ENCODE peak calls at places on chromosomes 16 and 17, in ten cellular contexts. M, O, C, I, G, L, H, W, R and X are unnamed samples.

GRCh38 chr17:73261952-73262675 is 434 bp upstream of the CPSF4L start:
- DNase-seq in O (peak), L (no peak), M (no peak), I (peak), H (peak), G (no peak), R (no peak), W (peak), C (peak), X (no peak)

GRCh38 chr17:17204041-17204591 is 2.0 kb downstream of the PLD6 start:
- DNase-seq in C (peak), L (no peak), G (no peak), W (peak), O (peak), M (no peak), R (peak), I (peak), H (peak), X (no peak)

GRCh38 chr16:81095653-81095952 is 592 bp downstream of the GCSH start:
- DNase-seq in M (no peak), O (no peak), R (no peak), W (no peak), C (no peak), I (no peak), L (no peak), G (no peak), H (no peak), X (no peak)

GRCh38 chr17:82358467-82359350 is at the start of gene TEX19:
- DNase-seq in M (no peak), I (no peak), H (no peak), R (no peak), G (no peak), C (no peak), O (no peak), W (no peak), L (no peak), X (no peak)

GRCh38 chr16:1184156-1184868 is 31.4 kb downstream of the CACNA1H start:
- DNase-seq in G (no peak), C (peak), I (no peak), O (peak), H (no peak), L (no peak), M (peak), R (no peak), W (no peak), X (no peak)

GRCh38 chr17:81483862-81484194 is 28.8 kb downstream of the ACTG1 start:
- DNase-seq in W (no peak), R (no peak), G (no peak), M (no peak), H (no peak), O (no peak), L (no peak), C (no peak), I (no peak), X (no peak)

GRCh38 chr16:11101695-11102522 is 154.1 kb downstream of the SOCS1 start:
- DNase-seq in H (no peak), M (no peak), R (no peak), C (no peak), G (no peak), I (peak), L (no peak), W (no peak), O (no peak), X (no peak)

GRCh38 chr17:8710766-8711165 is 33.9 kb downstream of the CCDC42 start:
- DNase-seq in W (no peak), G (no peak), M (no peak), L (peak), R (no peak), O (no peak), I (no peak), C (no peak), H (no peak), X (no peak)

GRCh38 chr17:26809033-26809432 is 484.9 kb upstream of the WSB1 start:
- DNase-seq in C (no peak), M (no peak), W (no peak), H (no peak), R (no peak), O (no peak), L (no peak), G (no peak), I (no peak), X (no peak)

GRCh38 chr17:40850287-40850972 is 16.6 kb downstream of the KRT12 start:
- DNase-seq in C (no peak), W (no peak), O (no peak), G (no peak), H (no peak), I (no peak), L (no peak), R (no peak), M (no peak), X (no peak)

GRCh38 chr17:70327723-70328122 is 158.4 kb downstream of the KCNJ2 start:
- DNase-seq in G (no peak), W (no peak), I (no peak), M (no peak), R (no peak), C (no peak), O (no peak), L (no peak), H (no peak), X (no peak)

GRCh38 chr17:16459850-16460550 is 32.0 kb downstream of the LRRC75A start:
- DNase-seq in H (no peak), O (no peak), G (no peak), W (no peak), C (no peak), L (no peak), I (no peak), M (no peak), R (no peak), X (no peak)

GRCh38 chr16:29898786-29899515 is 399 bp downstream of the SEZ6L2 start:
- DNase-seq in H (peak), O (no peak), R (no peak), C (peak), L (no peak), I (no peak), M (no peak), W (no peak), G (no peak), X (peak)

GRCh38 chr16:74252329-74252728 is 44.3 kb upstream of the PSMD7 start:
- DNase-seq in I (no peak), M (no peak), W (no peak), C (no peak), O (no peak), H (no peak), L (no peak), G (no peak), R (no peak), X (no peak)

GRCh38 chr17:58330997-58331814 is 2.6 kb upstream of the TSPOAP1 start:
- DNase-seq in O (no peak), L (no peak), I (no peak), H (peak), C (peak), R (no peak), M (no peak), W (no peak), G (no peak), X (no peak)

GRCh38 chr17:28882154-28882895 is 15.2 kb downstream of the FLOT2 start:
- DNase-seq in R (no peak), L (no peak), M (no peak), O (no peak), C (no peak), W (no peak), I (no peak), H (no peak), G (no peak), X (no peak)

GRCh38 chr17:4679652-4680051 is 24.3 kb downstream of the PELP1 start:
- DNase-seq in G (no peak), O (no peak), M (no peak), H (no peak), W (no peak), R (no peak), L (peak), C (no peak), I (peak), X (peak)

GRCh38 chr17:37031493-37032083 is 82.8 kb downstream of the AATF start:
- DNase-seq in W (no peak), C (no peak), O (no peak), R (no peak), I (no peak), M (no peak), L (no peak), H (no peak), G (no peak), X (no peak)

GRCh38 chr17:37792787-37793186 is 47.9 kb upstream of the HNF1B start:
- DNase-seq in R (no peak), G (no peak), C (no peak), H (no peak), M (no peak), L (no peak), W (no peak), I (no peak), O (no peak), X (peak)

GRCh38 chr17:5209396-5209795 is 17.7 kb upstream of the ZNF594 start:
- DNase-seq in L (no peak), W (no peak), O (no peak), M (no peak), H (no peak), C (no peak), I (no peak), G (no peak), R (no peak), X (no peak)

GRCh38 chr16:10521681-10522274 is 58.6 kb downstream of the EMP2 start:
- DNase-seq in W (peak), C (peak), L (no peak), R (peak), G (peak), H (peak), I (peak), O (peak), M (peak), X (peak)

GRCh38 chr16:85139888-85140339 is 27.6 kb upstream of the CIBAR2 start:
- DNase-seq in G (no peak), M (no peak), I (no peak), R (no peak), O (no peak), C (no peak), H (no peak), L (no peak), W (no peak), X (no peak)

GRCh38 chr17:4572131-4572530 is 11.8 kb upstream of the GGT6 start:
- DNase-seq in G (no peak), H (no peak), W (no peak), R (no peak), I (no peak), C (no peak), M (no peak), O (no peak), L (no peak), X (no peak)

GRCh38 chr16:59605706-59606105 is 871.6 kb upstream of the GOT2 start:
- DNase-seq in M (no peak), G (no peak), R (no peak), C (no peak), O (no peak), L (no peak), W (no peak), H (no peak), I (no peak), X (no peak)

GRCh38 chr17:72661945-72662826 is 430.3 kb downstream of the SLC39A11 start:
- DNase-seq in O (no peak), G (no peak), I (no peak), M (no peak), H (no peak), C (no peak), R (no peak), L (no peak), W (no peak), X (no peak)

GRCh38 chr16:47970291-47970931 is 185.4 kb downstream of the ABCC12 start:
- DNase-seq in L (no peak), M (no peak), C (no peak), I (no peak), O (no peak), R (no peak), H (no peak), W (no peak), G (no peak), X (no peak)

GRCh38 chr17:50474523-50474922 is 4.1 kb upstream of the RSAD1 start:
- DNase-seq in G (no peak), W (no peak), C (no peak), M (no peak), R (no peak), O (no peak), I (no peak), H (no peak), L (no peak), X (no peak)

GRCh38 chr16:11084484-11085024 is 140.2 kb downstream of the CLEC16A start:
- DNase-seq in I (peak), W (no peak), O (peak), G (no peak), C (no peak), L (no peak), M (peak), H (no peak), R (no peak), X (no peak)

GRCh38 chr17:77186141-77186604 is 45.4 kb downstream of the SEC14L1 start:
- DNase-seq in R (no peak), H (no peak), C (no peak), O (no peak), W (no peak), M (no peak), L (no peak), I (peak), G (no peak), X (no peak)

DNA sequence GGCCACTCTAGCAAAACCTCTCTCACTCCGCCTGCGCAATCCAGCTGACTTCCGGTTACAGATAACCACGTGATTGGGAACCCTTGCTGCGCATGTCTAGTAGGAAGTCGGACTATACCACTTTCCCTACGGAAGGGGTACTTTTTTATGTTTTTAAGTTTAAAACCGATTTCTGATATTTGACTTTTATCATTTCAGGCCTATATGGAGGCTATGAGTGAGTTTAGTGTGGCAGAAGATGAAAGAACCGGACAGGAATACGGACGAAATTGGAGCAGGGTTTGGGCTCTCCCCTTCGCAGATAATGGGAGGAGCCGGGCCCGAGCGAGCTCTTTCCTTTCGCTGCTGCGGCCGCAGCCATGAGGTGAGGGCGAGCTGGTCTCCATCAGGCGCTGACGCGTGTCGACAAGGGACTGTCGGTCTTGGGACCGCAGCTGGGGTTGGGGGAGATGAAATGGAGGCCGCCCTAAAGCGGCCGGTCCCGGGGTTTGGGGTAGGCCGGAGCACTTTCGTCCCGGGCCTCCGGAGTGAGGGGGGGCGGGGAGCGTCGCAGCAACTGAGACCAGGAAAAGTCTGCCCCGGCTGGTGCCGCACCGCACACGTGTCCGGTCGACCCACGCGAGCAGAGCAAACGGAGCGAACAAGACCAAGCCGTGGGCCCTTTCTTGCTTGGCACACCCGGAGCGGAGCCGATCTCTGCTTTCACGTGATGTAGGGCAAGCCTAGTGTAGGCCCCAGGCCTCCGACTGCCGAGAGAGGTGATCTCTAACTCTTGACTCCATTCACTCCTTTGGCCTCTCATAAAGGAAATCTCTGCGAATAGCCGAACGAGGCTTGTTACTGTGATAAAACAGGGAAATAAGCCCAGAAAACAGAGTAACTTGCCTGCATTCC is at the start of gene RPL19:
- DNase-seq in C (peak), L (peak), M (peak), I (peak), W (peak), H (peak), R (peak), O (peak), G (peak), X (peak)
- TF ChIP-seq POLR2A in C (peak), L (peak), M (peak), I (peak), W (peak), H (no peak), R (peak), O (peak), G (peak), X (peak)

DNA sequence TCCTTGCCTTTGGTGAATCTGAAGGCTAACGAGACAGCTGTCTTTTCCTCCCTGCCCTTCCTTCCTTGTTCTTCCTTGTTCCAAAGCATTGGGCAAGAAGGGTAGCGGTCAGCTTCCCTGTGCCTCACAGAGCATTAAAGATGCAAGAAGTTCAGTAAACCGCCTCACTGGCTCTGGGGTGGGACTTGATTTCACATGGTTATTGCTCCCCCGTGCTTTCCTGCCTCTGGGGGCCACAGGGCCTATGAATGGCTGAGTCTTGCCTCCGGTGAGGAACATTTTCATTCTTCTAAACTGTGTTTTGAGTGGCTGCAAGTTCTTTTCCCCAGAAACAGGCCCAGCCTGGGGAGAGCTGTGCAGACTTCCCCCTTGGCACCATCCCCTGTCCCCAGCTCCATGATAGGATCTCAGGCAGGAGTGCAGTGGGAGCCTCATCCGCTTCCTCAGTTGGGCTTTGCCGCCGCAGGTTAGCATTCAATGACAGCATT is 1.5 kb downstream of the YPEL2 start:
- DNase-seq in C (peak), O (peak), G (peak), I (peak), R (no peak), M (peak), W (peak), H (peak), L (no peak), X (no peak)
- TF ChIP-seq POLR2A in C (no peak), O (no peak), G (peak), I (no peak), R (no peak), M (no peak), W (no peak), H (no peak), L (no peak), X (no peak)

DNA sequence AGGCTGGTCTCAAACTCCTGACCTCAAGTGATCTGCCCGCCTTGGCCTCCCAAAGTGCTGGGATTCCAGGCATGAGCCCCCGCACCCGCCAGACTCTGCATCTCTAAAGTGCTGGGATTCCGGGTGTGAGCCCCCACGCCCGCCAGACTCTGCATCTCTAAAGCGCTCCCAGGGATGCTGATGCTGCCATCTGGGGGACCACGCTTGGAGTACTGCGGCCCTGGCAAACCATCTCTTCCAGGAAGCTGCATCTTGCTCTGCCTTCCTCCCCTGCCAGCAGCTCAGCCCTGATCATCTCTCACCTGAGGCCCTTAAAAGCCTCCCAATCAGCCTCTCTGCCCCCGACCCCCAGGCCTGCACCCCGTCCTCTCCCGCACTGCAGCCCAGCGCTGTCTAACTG is 4.1 kb downstream of the CEP295NL start:
- DNase-seq in H (no peak), G (no peak), C (no peak), O (no peak), I (no peak), L (no peak), M (no peak), R (no peak), W (no peak), X (no peak)
- TF ChIP-seq POLR2A in H (no peak), G (no peak), C (no peak), O (no peak), I (no peak), L (no peak), M (no peak), R (no peak), W (no peak), X (no peak)

GRCh38 chr17:48612854-48613691 is 2.0 kb downstream of the HOXB8 start:
- DNase-seq in C (peak), H (no peak), L (no peak), O (no peak), R (no peak), M (no peak), I (peak), W (no peak), G (no peak), X (no peak)

GRCh38 chr17:48610282-48611211 is at the start of gene HOXB7:
- DNase-seq in C (peak), H (peak), L (peak), G (peak), R (peak), O (peak), I (peak), M (peak), W (no peak), X (no peak)

GRCh38 chr17:48612456-48612853 is 1.6 kb upstream of the HOXB7 start:
- DNase-seq in C (no peak), G (no peak), R (no peak), W (no peak), O (no peak), L (no peak), H (no peak), I (no peak), M (no peak), X (no peak)

GRCh38 chr17:48611213-48611612 is 396 bp upstream of the HOXB7 start:
- DNase-seq in C (no peak), O (no peak), H (no peak), M (no peak), I (peak), R (no peak), L (no peak), G (no peak), W (no peak), X (no peak)

GRCh38 chr17:48611681-48612455 is 1.1 kb upstream of the HOXB7 start:
- DNase-seq in W (no peak), M (no peak), I (peak), O (no peak), L (no peak), R (no peak), C (peak), G (no peak), H (no peak), X (no peak)
- TF ChIP-seq POLR2A in W (no peak), M (peak), I (no peak), O (no peak), L (no peak), R (no peak), C (peak), G (no peak), H (no peak), X (peak)